ENCODE peak calls at places on chromosome 11, in nine cellular contexts. O is stimulated activated CD8-positive, alpha-beta memory T cell treated with anti-CD3 and anti-CD28 coated beads, Interleukin-2, amount 100 ng/mL, for 1 hour; R is Daoy; K is left ventricle myocardium inferior; I is activated effector memory CD4-positive, alpha-beta T cell treated with anti-CD3 and anti-CD28 coated beads, Interleukin-2, amount 50 U/mL, for 16 hours; F is amniotic stem cell; Y is heart left ventricle; J is dorsolateral prefrontal cortex; L is NCI-H1417. Z is an unnamed sample.

GRCh38 chr11:125874556-125875124 is 12.8 kb upstream of the HYLS1 start:
- DNase-seq in O (no peak), R (peak; percentile 77), K (peak; percentile 25), I (peak; percentile 69), F (peak; percentile 43), Y (peak; percentile 41), J (no peak), L (peak; percentile 84), Z (no peak)

GRCh38 chr11:71316701-71317100 is 64.3 kb upstream of the SHANK2 start:
- DNase-seq in O (no peak), R (no peak), K (no peak), I (no peak), F (no peak), Y (no peak), J (no peak), L (no peak), Z (no peak)

GRCh38 chr11:46675288-46675851 is 25.0 kb downstream of the ARHGAP1 start:
- DNase-seq in O (no peak), R (peak; percentile 23), K (peak; percentile 56), I (no peak), F (peak; percentile 51), Y (peak; percentile 72), J (no peak), L (no peak), Z (no peak)

GRCh38 chr11:128346808-128347207 is 240.6 kb downstream of the ETS1 start:
- DNase-seq in O (no peak), R (peak; percentile 67), K (no peak), I (peak; percentile 74), F (no peak), Y (no peak), J (no peak), L (no peak), Z (no peak)

GRCh38 chr11:132658004-132658403 is 874.3 kb downstream of the OPCML start:
- DNase-seq in O (no peak), R (no peak), K (no peak), I (no peak), F (no peak), Y (no peak), J (no peak), L (no peak), Z (no peak)

GRCh38 chr11:19853016-19853415 is 140.4 kb downstream of the NAV2 start:
- DNase-seq in O (no peak), R (peak; percentile 9), K (no peak), I (no peak), F (no peak), Y (no peak), J (no peak), L (no peak), Z (no peak)

GRCh38 chr11:110621826-110622225 is 90.4 kb downstream of the ARHGAP20 start:
- DNase-seq in O (no peak), R (no peak), K (no peak), I (no peak), F (no peak), Y (no peak), J (no peak), L (no peak), Z (no peak)

GRCh38 chr11:68904458-68904847 is 762 bp downstream of the IGHMBP2 start:
- DNase-seq in O (no peak), R (peak; percentile 27), K (peak; percentile 30), I (no peak), F (no peak), Y (peak; percentile 43), J (no peak), L (no peak), Z (no peak)

GRCh38 chr11:74468058-74468457 is 709 bp upstream of the KCNE3 start:
- DNase-seq in O (no peak), R (no peak), K (no peak), I (no peak), F (no peak), Y (no peak), J (no peak), L (peak; percentile 25), Z (no peak)

Z was measured in caudate nucleus.